ENCODE peak calls at places on chromosomes 1 and 21, in nine cellular contexts. L is AG04449, E is OCI-LY7, I is ascending aorta, F is mammary epithelial cell, K is psoas muscle, X is cardiac fibroblast, V is fibroblast of pulmonary artery, P is A549. Y is an unnamed sample.

GRCh38 chr1:162930532-162931438 is 69.8 kb upstream of the CCDC190 start:
- DNase-seq in L (no peak), E (no peak), I (no peak), F (no peak), K (no peak), X (no peak), V (no peak), P (no peak), Y (no peak)

GRCh38 chr1:167601442-167602380 is 28.3 kb upstream of the RCSD1 start:
- DNase-seq in L (no peak), E (peak), I (no peak), F (peak), K (peak), X (peak), V (no peak), P (no peak), Y (peak)

GRCh38 chr1:206766251-206766856 is 4.2 kb upstream of the IL19 start:
- DNase-seq in L (no peak), E (no peak), I (peak), F (peak), K (peak), X (peak), V (peak), P (no peak), Y (peak)

GRCh38 chr1:212440419-212440818 is 7.7 kb downstream of the NENF start:
- DNase-seq in L (no peak), E (no peak), I (no peak), F (no peak), K (no peak), X (no peak), V (no peak), P (no peak), Y (no peak)

GRCh38 chr1:39342776-39343175 is 138.3 kb downstream of the MACF1 start:
- DNase-seq in L (no peak), E (no peak), I (no peak), F (no peak), K (no peak), X (no peak), V (no peak), P (no peak), Y (no peak)

GRCh38 chr1:88655685-88656299 is 28.3 kb upstream of the PKN2 start:
- DNase-seq in L (no peak), E (peak), I (no peak), F (no peak), K (no peak), X (peak), V (peak), P (peak), Y (no peak)

GRCh38 chr1:54358503-54359168 is 47.6 kb downstream of the SSBP3 start:
- DNase-seq in L (no peak), E (no peak), I (no peak), F (no peak), K (peak), X (no peak), V (no peak), P (no peak), Y (no peak)

GRCh38 chr1:55378582-55378981 is 163.4 kb upstream of the USP24 start:
- DNase-seq in L (no peak), E (peak), I (no peak), F (no peak), K (no peak), X (peak), V (peak), P (peak), Y (peak)

GRCh38 chr21:46509760-46510159 is 51.1 kb downstream of the DIP2A start:
- DNase-seq in L (no peak), E (no peak), I (no peak), F (peak), K (no peak), X (no peak), V (no peak), P (peak), Y (no peak)

GRCh38 chr1:79155991-79156390 is 149.5 kb upstream of the ADGRL4 start:
- DNase-seq in L (no peak), E (no peak), I (no peak), F (no peak), K (no peak), X (no peak), V (no peak), P (no peak), Y (no peak)

GRCh38 chr1:217943361-217943760 is 312.2 kb downstream of the SPATA17 start:
- DNase-seq in L (no peak), E (no peak), I (no peak), F (no peak), K (no peak), X (no peak), V (no peak), P (no peak), Y (no peak)

GRCh38 chr1:113199718-113200455 is 126.9 kb downstream of the LRIG2 start:
- DNase-seq in L (no peak), E (no peak), I (no peak), F (no peak), K (no peak), X (no peak), V (no peak), P (no peak), Y (no peak)

GRCh38 chr1:185207178-185207577 is 50.2 kb downstream of the SWT1 start:
- DNase-seq in L (no peak), E (no peak), I (no peak), F (no peak), K (no peak), X (no peak), V (no peak), P (no peak), Y (no peak)
- TF ChIP-seq CTCF in L (no peak), E (peak), I (no peak), F (no peak), K (no peak), X (no peak), V (no peak), P (no peak), Y (no peak)

DNA sequence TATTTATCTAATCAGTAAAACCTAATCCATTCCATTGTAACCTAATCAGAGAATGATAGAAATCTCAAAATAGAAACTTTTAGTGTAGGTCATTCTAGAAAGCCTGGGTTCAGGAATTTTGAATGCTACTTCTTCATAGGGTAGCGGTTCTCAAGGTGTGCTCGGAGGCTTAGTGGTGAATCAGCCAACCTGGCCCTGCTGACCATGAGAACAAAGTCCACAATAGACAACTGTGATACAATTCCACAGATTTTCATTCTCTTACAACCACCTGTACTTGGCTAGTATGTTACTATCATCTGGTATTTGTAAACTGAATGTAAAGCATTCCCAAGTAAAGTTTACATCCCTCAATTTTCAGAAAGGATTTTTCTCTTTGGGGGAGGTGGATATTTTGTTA is 7.5 kb upstream of the PUM1 start:
- DNase-seq in L (no peak), E (no peak), I (no peak), F (no peak), K (no peak), X (no peak), V (no peak), P (no peak), Y (no peak)
- TF ChIP-seq CTCF in L (no peak), E (no peak), I (no peak), F (no peak), K (no peak), X (no peak), V (no peak), P (no peak), Y (no peak)

DNA sequence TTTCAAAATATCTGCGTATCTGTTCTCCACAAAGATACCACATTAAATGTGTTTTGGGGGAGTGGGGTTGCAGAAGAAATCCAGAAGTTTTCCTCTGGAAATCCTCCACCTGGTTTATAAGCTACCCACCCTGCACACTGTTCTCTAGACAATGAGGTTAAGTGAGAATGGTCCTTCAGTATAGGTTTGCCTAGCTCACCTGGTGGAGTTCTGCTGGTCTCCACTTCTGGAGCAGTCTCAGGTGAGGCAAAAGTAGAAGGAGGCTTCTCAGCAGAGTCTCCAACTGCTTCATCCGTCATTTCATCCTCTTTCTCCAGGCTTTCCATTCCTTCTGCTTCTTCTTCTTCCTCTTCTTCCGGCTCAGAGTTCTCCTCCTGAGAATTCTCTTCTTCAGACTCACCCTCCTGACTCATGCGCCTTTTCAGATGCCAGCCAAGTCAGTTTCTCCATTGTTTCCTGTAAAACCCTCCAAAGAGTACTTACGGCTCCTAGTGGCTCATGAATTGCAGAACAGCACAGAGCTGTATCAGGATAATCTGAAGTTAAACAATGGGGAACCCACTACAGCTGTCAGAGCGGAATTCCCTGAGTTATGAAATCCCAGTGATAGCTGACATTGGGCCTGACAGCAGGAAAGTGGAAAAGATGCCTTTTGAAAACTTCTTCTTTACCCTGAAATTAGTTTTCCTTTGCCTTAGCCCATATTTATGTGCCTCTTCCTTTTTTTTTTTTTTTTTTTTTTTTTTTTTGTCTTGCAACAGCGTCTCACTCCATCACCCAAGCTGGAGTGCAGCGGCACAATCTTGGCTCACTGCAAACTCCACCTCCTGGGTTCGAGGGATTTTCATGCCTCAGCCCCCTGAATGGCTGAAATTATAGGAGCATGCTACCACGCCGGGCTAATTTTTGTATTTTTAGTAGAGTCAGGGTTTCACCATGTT is 38.5 kb downstream of the MSTO1 start:
- DNase-seq in L (peak), E (peak), I (no peak), F (peak), K (no peak), X (peak), V (peak), P (peak), Y (no peak)
- TF ChIP-seq CTCF in L (peak), E (peak), I (no peak), F (peak), K (peak), X (peak), V (peak), P (peak), Y (no peak)

GRCh38 chr1:169929210-169929526 is 35.5 kb upstream of the SCYL3 start:
- DNase-seq in L (no peak), E (no peak), I (no peak), F (no peak), K (no peak), X (no peak), V (no peak), P (no peak), Y (no peak)
- TF ChIP-seq CTCF in L (no peak), E (no peak), I (no peak), F (no peak), K (no peak), X (no peak), V (no peak), P (no peak), Y (no peak)

DNA sequence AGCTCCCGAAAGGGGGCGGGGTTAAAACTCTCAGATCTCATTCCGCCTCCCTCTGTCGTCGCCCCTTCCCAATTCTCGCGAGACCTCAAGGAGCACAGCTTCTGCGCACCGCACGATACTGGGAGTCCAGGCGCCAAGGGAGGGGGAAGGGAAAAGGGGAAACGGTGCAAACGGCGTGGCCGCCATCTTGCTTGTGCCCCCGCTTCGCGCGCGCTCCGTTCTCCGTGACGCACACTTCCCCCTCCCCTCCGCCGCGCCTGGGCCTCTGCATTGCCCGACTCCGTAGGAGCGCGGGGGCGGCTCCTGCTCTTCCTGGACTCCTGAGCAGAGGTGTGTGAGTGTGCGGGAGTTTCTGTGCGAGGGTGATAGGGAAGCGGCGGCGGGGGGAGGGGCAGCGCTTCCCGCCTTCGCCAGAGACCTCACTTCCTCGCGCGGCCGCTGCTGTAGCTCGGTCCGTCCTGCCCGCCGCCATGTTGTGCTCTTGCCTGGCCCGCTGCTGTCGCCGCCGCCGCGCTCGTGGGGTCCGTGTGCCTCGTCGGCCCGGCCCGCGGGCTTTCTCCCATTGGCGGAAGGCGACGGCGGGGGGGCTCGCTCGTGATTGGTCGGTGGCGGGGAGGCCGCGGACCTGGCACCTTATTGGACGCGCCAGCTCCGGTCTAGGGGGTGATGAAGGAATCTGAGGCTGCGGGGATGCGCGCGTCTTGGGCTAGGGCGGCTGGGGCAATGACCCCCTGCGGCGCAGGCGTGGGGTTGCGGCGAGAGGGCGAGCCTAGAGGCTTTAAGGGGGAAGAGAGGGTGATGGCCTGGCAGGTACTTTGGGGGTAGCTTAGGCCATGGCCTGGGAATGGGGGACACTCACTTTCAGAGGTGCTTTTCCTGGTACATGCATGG is at the start of gene NFYC:
- DNase-seq in L (peak), E (peak), I (peak), F (peak), K (peak), X (peak), V (peak), P (peak), Y (peak)
- TF ChIP-seq CTCF in L (no peak), E (no peak), I (no peak), F (no peak), K (no peak), X (no peak), V (no peak), P (no peak), Y (no peak)

DNA sequence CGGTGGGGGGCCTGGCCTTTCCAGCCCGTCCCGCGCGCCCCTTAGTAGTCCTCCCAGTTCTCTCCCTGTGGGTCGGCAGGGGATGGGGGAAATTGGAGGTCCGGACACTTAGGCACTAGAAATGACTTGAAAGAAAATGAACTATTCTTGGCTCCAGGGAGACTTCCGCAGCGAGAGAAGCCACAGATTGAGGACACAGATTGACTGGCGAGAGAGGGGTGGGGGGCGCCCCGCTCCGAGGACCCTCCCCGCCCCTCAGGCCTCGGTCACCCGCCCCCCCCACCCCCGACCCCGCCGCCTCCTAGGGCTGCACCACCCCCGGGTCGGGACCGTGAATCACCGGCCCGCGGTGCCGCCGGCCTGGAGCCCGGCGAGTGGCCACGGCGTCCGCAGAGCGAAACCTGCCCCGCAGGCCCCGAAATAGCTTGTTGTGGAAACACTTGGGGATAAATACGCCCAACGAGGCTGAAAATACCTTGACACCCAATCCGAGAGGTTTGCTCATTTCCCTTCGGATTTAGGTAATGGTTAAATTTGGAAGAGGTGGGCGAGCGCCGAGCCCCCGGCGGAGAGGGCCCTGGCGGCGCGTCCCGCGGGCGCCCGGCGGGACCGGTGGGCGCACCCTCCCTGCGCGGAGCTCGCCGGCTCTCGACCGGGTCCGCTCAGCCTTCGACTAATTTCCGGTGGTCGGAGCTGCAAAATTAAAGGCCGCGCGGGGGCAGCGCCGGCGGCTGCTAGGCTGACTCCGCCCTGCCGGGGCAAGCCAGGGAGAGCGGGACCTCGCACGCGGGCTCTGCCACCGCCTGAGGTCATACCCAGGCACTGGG is at the start of gene GFI1:
- DNase-seq in L (no peak), E (no peak), I (no peak), F (peak), K (peak), X (no peak), V (peak), P (no peak), Y (peak)
- TF ChIP-seq CTCF in L (no peak), E (no peak), I (no peak), F (no peak), K (no peak), X (no peak), V (no peak), P (no peak), Y (no peak)

DNA sequence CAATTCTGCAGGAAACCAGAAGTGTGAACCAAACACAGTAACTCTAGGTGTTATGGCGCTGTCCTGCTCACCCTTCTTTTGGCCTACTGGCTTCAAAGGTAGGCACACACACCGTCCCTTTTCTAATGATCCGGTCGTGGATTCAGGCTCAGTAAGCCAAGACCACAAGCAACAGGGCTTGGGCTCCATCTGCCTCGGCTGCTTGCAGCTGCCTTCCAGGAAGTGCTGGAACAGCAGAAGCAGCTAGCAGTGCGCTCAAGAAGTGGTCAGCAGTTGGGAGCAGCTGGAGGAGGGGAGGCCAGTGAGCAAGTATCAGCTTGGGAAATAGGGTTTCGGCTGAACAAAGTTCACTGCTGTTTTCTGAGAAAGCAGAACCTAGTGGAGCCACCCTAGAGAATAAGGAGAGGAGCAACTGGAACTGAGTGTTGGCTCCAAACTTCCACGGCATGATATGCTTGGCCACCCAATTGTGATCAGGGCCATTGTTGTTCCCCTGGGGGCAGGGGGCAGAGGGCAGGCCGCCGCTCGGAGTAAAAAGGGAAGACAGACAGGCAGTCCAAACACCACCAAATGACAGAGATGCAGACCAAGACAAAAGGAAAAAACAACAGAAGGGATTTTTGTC is 173.4 kb downstream of the TOMM20 start:
- DNase-seq in L (no peak), E (peak), I (no peak), F (no peak), K (peak), X (peak), V (peak), P (no peak), Y (peak)
- TF ChIP-seq CTCF in L (no peak), E (no peak), I (no peak), F (no peak), K (no peak), X (no peak), V (no peak), P (no peak), Y (no peak)

GRCh38 chr1:25522240-25522639 is 21.2 kb upstream of the LDLRAP1 start:
- DNase-seq in L (no peak), E (no peak), I (no peak), F (no peak), K (no peak), X (no peak), V (no peak), P (no peak), Y (no peak)
- TF ChIP-seq CTCF in L (no peak), E (no peak), I (no peak), F (no peak), K (no peak), X (no peak), V (no peak), P (no peak), Y (no peak)

DNA sequence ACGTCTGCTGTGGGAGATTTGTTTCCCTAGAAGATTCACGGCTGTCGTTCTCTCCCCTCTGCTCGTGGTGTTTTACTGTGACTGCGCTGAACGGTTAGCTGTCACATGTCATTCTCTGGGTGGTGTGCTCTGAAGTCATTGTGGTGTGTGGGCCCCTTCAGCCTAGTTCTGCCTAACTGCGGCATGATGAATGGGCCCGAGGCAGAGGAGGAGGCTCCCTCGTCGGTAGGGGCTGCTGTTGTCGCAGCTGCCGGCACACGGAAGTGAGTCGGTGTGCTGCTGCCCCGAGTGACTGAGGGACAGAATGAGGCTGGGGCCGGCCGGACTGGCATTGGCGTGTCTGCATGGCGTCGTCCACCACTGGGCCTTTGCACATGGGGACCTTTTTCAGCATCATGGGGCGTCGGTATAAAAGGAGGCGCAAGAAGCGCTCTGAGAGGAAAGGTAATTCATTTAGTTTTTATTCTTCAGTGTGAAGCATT is 77.9 kb downstream of the ADARB1 start:
- DNase-seq in L (no peak), E (peak), I (no peak), F (no peak), K (no peak), X (no peak), V (no peak), P (no peak), Y (peak)
- TF ChIP-seq CTCF in L (peak), E (peak), I (no peak), F (no peak), K (peak), X (no peak), V (peak), P (no peak), Y (peak)

Y was measured in nephron progenitor cell.